ENCODE peak calls at places on chromosomes 5 and 9, in eight cellular contexts. One of them, this sample, is unnamed.

GRCh38 chr5:76305264-76305663 is 97.8 kb upstream of the IQGAP2 start:
- DNase-seq in HFFc6: no peak
- DNase-seq in bronchial epithelial cell: peak
- DNase-seq in iPS DF 6.9: no peak
- DNase-seq in pancreas: no peak
- DNase-seq in activated CD4-positive, alpha-beta memory T cell treated with anti-CD3 and anti-CD28 coated beads, Interleukin-2, amount 10 ng/mL, durations not matched to agents 7 days and 5 days: no peak
- DNase-seq in non-pigmented ciliary epithelial cell: no peak
- DNase-seq in NCI-H460: no peak
- DNase-seq in this sample: no peak

GRCh38 chr9:6667633-6668280 is 22.2 kb upstream of the GLDC start:
- DNase-seq in HFFc6: peak
- DNase-seq in bronchial epithelial cell: peak
- DNase-seq in iPS DF 6.9: no peak
- DNase-seq in pancreas: no peak
- DNase-seq in activated CD4-positive, alpha-beta memory T cell treated with anti-CD3 and anti-CD28 coated beads, Interleukin-2, amount 10 ng/mL, durations not matched to agents 7 days and 5 days: no peak
- DNase-seq in non-pigmented ciliary epithelial cell: no peak
- DNase-seq in NCI-H460: peak
- DNase-seq in this sample: peak

GRCh38 chr5:54713923-54714581 is 196.5 kb downstream of the SNX18 start:
- DNase-seq in HFFc6: peak
- DNase-seq in bronchial epithelial cell: no peak
- DNase-seq in iPS DF 6.9: no peak
- DNase-seq in pancreas: no peak
- DNase-seq in activated CD4-positive, alpha-beta memory T cell treated with anti-CD3 and anti-CD28 coated beads, Interleukin-2, amount 10 ng/mL, durations not matched to agents 7 days and 5 days: no peak
- DNase-seq in non-pigmented ciliary epithelial cell: no peak
- DNase-seq in NCI-H460: no peak
- DNase-seq in this sample: no peak

GRCh38 chr9:1042466-1042865 is 7.7 kb upstream of the DMRT2 start:
- DNase-seq in HFFc6: no peak
- DNase-seq in bronchial epithelial cell: no peak
- DNase-seq in iPS DF 6.9: no peak
- DNase-seq in pancreas: peak
- DNase-seq in activated CD4-positive, alpha-beta memory T cell treated with anti-CD3 and anti-CD28 coated beads, Interleukin-2, amount 10 ng/mL, durations not matched to agents 7 days and 5 days: peak
- DNase-seq in non-pigmented ciliary epithelial cell: no peak
- DNase-seq in NCI-H460: no peak
- DNase-seq in this sample: no peak

GRCh38 chr9:109751253-109751652 is 28.7 kb upstream of the PALM2AKAP2 start:
- DNase-seq in HFFc6: no peak
- DNase-seq in bronchial epithelial cell: no peak
- DNase-seq in iPS DF 6.9: no peak
- DNase-seq in pancreas: no peak
- DNase-seq in activated CD4-positive, alpha-beta memory T cell treated with anti-CD3 and anti-CD28 coated beads, Interleukin-2, amount 10 ng/mL, durations not matched to agents 7 days and 5 days: no peak
- DNase-seq in non-pigmented ciliary epithelial cell: no peak
- DNase-seq in NCI-H460: no peak
- DNase-seq in this sample: no peak

GRCh38 chr5:150558088-150558621 is 50.2 kb downstream of the NDST1 start:
- DNase-seq in HFFc6: no peak
- DNase-seq in bronchial epithelial cell: no peak
- DNase-seq in iPS DF 6.9: no peak
- DNase-seq in pancreas: no peak
- DNase-seq in activated CD4-positive, alpha-beta memory T cell treated with anti-CD3 and anti-CD28 coated beads, Interleukin-2, amount 10 ng/mL, durations not matched to agents 7 days and 5 days: no peak
- DNase-seq in non-pigmented ciliary epithelial cell: no peak
- DNase-seq in NCI-H460: no peak
- DNase-seq in this sample: no peak

GRCh38 chr5:157571357-157571827 is 4.2 kb downstream of the ADAM19 start:
- DNase-seq in HFFc6: peak
- DNase-seq in bronchial epithelial cell: no peak
- DNase-seq in iPS DF 6.9: no peak
- DNase-seq in pancreas: no peak
- DNase-seq in activated CD4-positive, alpha-beta memory T cell treated with anti-CD3 and anti-CD28 coated beads, Interleukin-2, amount 10 ng/mL, durations not matched to agents 7 days and 5 days: peak
- DNase-seq in non-pigmented ciliary epithelial cell: peak
- DNase-seq in NCI-H460: no peak
- DNase-seq in this sample: no peak

GRCh38 chr9:976258-976804 is at the start of gene DMRT3:
- DNase-seq in HFFc6: no peak
- DNase-seq in bronchial epithelial cell: no peak
- DNase-seq in iPS DF 6.9: no peak
- DNase-seq in pancreas: peak
- DNase-seq in activated CD4-positive, alpha-beta memory T cell treated with anti-CD3 and anti-CD28 coated beads, Interleukin-2, amount 10 ng/mL, durations not matched to agents 7 days and 5 days: no peak
- DNase-seq in non-pigmented ciliary epithelial cell: no peak
- DNase-seq in NCI-H460: no peak
- DNase-seq in this sample: no peak

GRCh38 chr5:159417170-159417569 is 86.9 kb upstream of the IL12B start:
- DNase-seq in HFFc6: no peak
- DNase-seq in bronchial epithelial cell: no peak
- DNase-seq in iPS DF 6.9: no peak
- DNase-seq in pancreas: no peak
- DNase-seq in activated CD4-positive, alpha-beta memory T cell treated with anti-CD3 and anti-CD28 coated beads, Interleukin-2, amount 10 ng/mL, durations not matched to agents 7 days and 5 days: no peak
- DNase-seq in non-pigmented ciliary epithelial cell: no peak
- DNase-seq in NCI-H460: no peak
- DNase-seq in this sample: no peak

GRCh38 chr5:26945881-26946280 is 92.5 kb downstream of the CDH9 start:
- DNase-seq in HFFc6: no peak
- DNase-seq in bronchial epithelial cell: peak
- DNase-seq in iPS DF 6.9: no peak
- DNase-seq in pancreas: no peak
- DNase-seq in activated CD4-positive, alpha-beta memory T cell treated with anti-CD3 and anti-CD28 coated beads, Interleukin-2, amount 10 ng/mL, durations not matched to agents 7 days and 5 days: no peak
- DNase-seq in non-pigmented ciliary epithelial cell: peak
- DNase-seq in NCI-H460: no peak
- DNase-seq in this sample: no peak

GRCh38 chr5:875931-876330 is 16.7 kb downstream of the BRD9 start:
- DNase-seq in HFFc6: no peak
- DNase-seq in bronchial epithelial cell: no peak
- DNase-seq in iPS DF 6.9: no peak
- DNase-seq in pancreas: peak
- DNase-seq in activated CD4-positive, alpha-beta memory T cell treated with anti-CD3 and anti-CD28 coated beads, Interleukin-2, amount 10 ng/mL, durations not matched to agents 7 days and 5 days: no peak
- DNase-seq in non-pigmented ciliary epithelial cell: no peak
- DNase-seq in NCI-H460: no peak
- DNase-seq in this sample: no peak

GRCh38 chr9:127971357-127972315 is 9.2 kb downstream of the EEIG1 start:
- DNase-seq in HFFc6: no peak
- DNase-seq in bronchial epithelial cell: no peak
- DNase-seq in iPS DF 6.9: no peak
- DNase-seq in pancreas: no peak
- DNase-seq in activated CD4-positive, alpha-beta memory T cell treated with anti-CD3 and anti-CD28 coated beads, Interleukin-2, amount 10 ng/mL, durations not matched to agents 7 days and 5 days: peak
- DNase-seq in non-pigmented ciliary epithelial cell: no peak
- DNase-seq in NCI-H460: no peak
- DNase-seq in this sample: no peak

GRCh38 chr9:127133739-127134167 is 11.3 kb upstream of the ANGPTL2 start:
- DNase-seq in HFFc6: peak
- DNase-seq in bronchial epithelial cell: peak
- DNase-seq in iPS DF 6.9: no peak
- DNase-seq in pancreas: no peak
- DNase-seq in activated CD4-positive, alpha-beta memory T cell treated with anti-CD3 and anti-CD28 coated beads, Interleukin-2, amount 10 ng/mL, durations not matched to agents 7 days and 5 days: no peak
- DNase-seq in non-pigmented ciliary epithelial cell: peak
- DNase-seq in NCI-H460: no peak
- DNase-seq in this sample: no peak

GRCh38 chr9:87084407-87084806 is 137.1 kb upstream of the GAS1 start:
- DNase-seq in HFFc6: no peak
- DNase-seq in bronchial epithelial cell: no peak
- DNase-seq in iPS DF 6.9: no peak
- DNase-seq in pancreas: no peak
- DNase-seq in activated CD4-positive, alpha-beta memory T cell treated with anti-CD3 and anti-CD28 coated beads, Interleukin-2, amount 10 ng/mL, durations not matched to agents 7 days and 5 days: no peak
- DNase-seq in non-pigmented ciliary epithelial cell: no peak
- DNase-seq in NCI-H460: no peak
- DNase-seq in this sample: no peak

GRCh38 chr9:137441289-137441934 is at the start of gene ENTPD8:
- DNase-seq in HFFc6: no peak
- DNase-seq in bronchial epithelial cell: no peak
- DNase-seq in iPS DF 6.9: peak
- DNase-seq in pancreas: peak
- DNase-seq in activated CD4-positive, alpha-beta memory T cell treated with anti-CD3 and anti-CD28 coated beads, Interleukin-2, amount 10 ng/mL, durations not matched to agents 7 days and 5 days: no peak
- DNase-seq in non-pigmented ciliary epithelial cell: no peak
- DNase-seq in NCI-H460: no peak
- DNase-seq in this sample: peak

GRCh38 chr9:133460405-133461175 is 812 bp downstream of the CACFD1 start:
- DNase-seq in HFFc6: peak
- DNase-seq in bronchial epithelial cell: peak
- DNase-seq in iPS DF 6.9: no peak
- DNase-seq in pancreas: peak
- DNase-seq in activated CD4-positive, alpha-beta memory T cell treated with anti-CD3 and anti-CD28 coated beads, Interleukin-2, amount 10 ng/mL, durations not matched to agents 7 days and 5 days: peak
- DNase-seq in non-pigmented ciliary epithelial cell: no peak
- DNase-seq in NCI-H460: no peak
- DNase-seq in this sample: peak

GRCh38 chr5:91477408-91477807 is 94.3 kb upstream of the ARRDC3 start:
- DNase-seq in HFFc6: no peak
- DNase-seq in bronchial epithelial cell: no peak
- DNase-seq in iPS DF 6.9: no peak
- DNase-seq in pancreas: no peak
- DNase-seq in activated CD4-positive, alpha-beta memory T cell treated with anti-CD3 and anti-CD28 coated beads, Interleukin-2, amount 10 ng/mL, durations not matched to agents 7 days and 5 days: no peak
- DNase-seq in non-pigmented ciliary epithelial cell: no peak
- DNase-seq in NCI-H460: no peak
- DNase-seq in this sample: no peak

GRCh38 chr5:156934450-156935211 is 28.4 kb downstream of the TIMD4 start:
- DNase-seq in HFFc6: no peak
- DNase-seq in bronchial epithelial cell: no peak
- DNase-seq in iPS DF 6.9: no peak
- DNase-seq in pancreas: no peak
- DNase-seq in activated CD4-positive, alpha-beta memory T cell treated with anti-CD3 and anti-CD28 coated beads, Interleukin-2, amount 10 ng/mL, durations not matched to agents 7 days and 5 days: peak
- DNase-seq in non-pigmented ciliary epithelial cell: no peak
- DNase-seq in NCI-H460: no peak
- DNase-seq in this sample: peak

GRCh38 chr5:177440211-177440989 is 6.2 kb upstream of the PRR7 start:
- DNase-seq in HFFc6: no peak
- DNase-seq in bronchial epithelial cell: no peak
- DNase-seq in iPS DF 6.9: no peak
- DNase-seq in pancreas: no peak
- DNase-seq in activated CD4-positive, alpha-beta memory T cell treated with anti-CD3 and anti-CD28 coated beads, Interleukin-2, amount 10 ng/mL, durations not matched to agents 7 days and 5 days: no peak
- DNase-seq in non-pigmented ciliary epithelial cell: no peak
- DNase-seq in NCI-H460: no peak
- DNase-seq in this sample: no peak

GRCh38 chr5:78554595-78554994 is 94.0 kb downstream of the LHFPL2 start:
- DNase-seq in HFFc6: no peak
- DNase-seq in bronchial epithelial cell: no peak
- DNase-seq in iPS DF 6.9: no peak
- DNase-seq in pancreas: no peak
- DNase-seq in activated CD4-positive, alpha-beta memory T cell treated with anti-CD3 and anti-CD28 coated beads, Interleukin-2, amount 10 ng/mL, durations not matched to agents 7 days and 5 days: no peak
- DNase-seq in non-pigmented ciliary epithelial cell: no peak
- DNase-seq in NCI-H460: no peak
- DNase-seq in this sample: no peak

GRCh38 chr9:95499847-95500246 is 16.9 kb downstream of the PTCH1 start:
- DNase-seq in HFFc6: no peak
- DNase-seq in bronchial epithelial cell: peak
- DNase-seq in iPS DF 6.9: no peak
- DNase-seq in pancreas: no peak
- DNase-seq in activated CD4-positive, alpha-beta memory T cell treated with anti-CD3 and anti-CD28 coated beads, Interleukin-2, amount 10 ng/mL, durations not matched to agents 7 days and 5 days: no peak
- DNase-seq in non-pigmented ciliary epithelial cell: no peak
- DNase-seq in NCI-H460: no peak
- DNase-seq in this sample: no peak

GRCh38 chr5:81234801-81235200 is 1.7 kb downstream of the CKMT2 start:
- DNase-seq in HFFc6: no peak
- DNase-seq in bronchial epithelial cell: no peak
- DNase-seq in iPS DF 6.9: no peak
- DNase-seq in pancreas: no peak
- DNase-seq in activated CD4-positive, alpha-beta memory T cell treated with anti-CD3 and anti-CD28 coated beads, Interleukin-2, amount 10 ng/mL, durations not matched to agents 7 days and 5 days: no peak
- DNase-seq in non-pigmented ciliary epithelial cell: no peak
- DNase-seq in NCI-H460: no peak
- DNase-seq in this sample: no peak

GRCh38 chr5:5298068-5298633 is 124.3 kb upstream of the ICE1 start:
- DNase-seq in HFFc6: no peak
- DNase-seq in bronchial epithelial cell: no peak
- DNase-seq in iPS DF 6.9: no peak
- DNase-seq in pancreas: no peak
- DNase-seq in activated CD4-positive, alpha-beta memory T cell treated with anti-CD3 and anti-CD28 coated beads, Interleukin-2, amount 10 ng/mL, durations not matched to agents 7 days and 5 days: no peak
- DNase-seq in non-pigmented ciliary epithelial cell: no peak
- DNase-seq in NCI-H460: no peak
- DNase-seq in this sample: no peak

GRCh38 chr5:61198606-61199005 is 36.3 kb upstream of the SMIM15 start:
- DNase-seq in HFFc6: no peak
- DNase-seq in bronchial epithelial cell: no peak
- DNase-seq in iPS DF 6.9: no peak
- DNase-seq in pancreas: no peak
- DNase-seq in activated CD4-positive, alpha-beta memory T cell treated with anti-CD3 and anti-CD28 coated beads, Interleukin-2, amount 10 ng/mL, durations not matched to agents 7 days and 5 days: no peak
- DNase-seq in non-pigmented ciliary epithelial cell: no peak
- DNase-seq in NCI-H460: no peak
- DNase-seq in this sample: no peak

GRCh38 chr9:69145148-69145547 is 28.9 kb upstream of the TJP2 start:
- DNase-seq in HFFc6: peak
- DNase-seq in bronchial epithelial cell: no peak
- DNase-seq in iPS DF 6.9: no peak
- DNase-seq in pancreas: no peak
- DNase-seq in activated CD4-positive, alpha-beta memory T cell treated with anti-CD3 and anti-CD28 coated beads, Interleukin-2, amount 10 ng/mL, durations not matched to agents 7 days and 5 days: no peak
- DNase-seq in non-pigmented ciliary epithelial cell: no peak
- DNase-seq in NCI-H460: no peak
- DNase-seq in this sample: no peak

GRCh38 chr5:178349147-178349527 is 116.5 kb upstream of the PHYKPL start:
- DNase-seq in HFFc6: no peak
- DNase-seq in bronchial epithelial cell: no peak
- DNase-seq in iPS DF 6.9: no peak
- DNase-seq in pancreas: peak
- DNase-seq in activated CD4-positive, alpha-beta memory T cell treated with anti-CD3 and anti-CD28 coated beads, Interleukin-2, amount 10 ng/mL, durations not matched to agents 7 days and 5 days: no peak
- DNase-seq in non-pigmented ciliary epithelial cell: no peak
- DNase-seq in NCI-H460: no peak
- DNase-seq in this sample: no peak

GRCh38 chr9:137435980-137436760 is 5.0 kb downstream of the ENTPD8 start:
- DNase-seq in HFFc6: peak
- DNase-seq in bronchial epithelial cell: peak
- DNase-seq in iPS DF 6.9: no peak
- DNase-seq in pancreas: peak
- DNase-seq in activated CD4-positive, alpha-beta memory T cell treated with anti-CD3 and anti-CD28 coated beads, Interleukin-2, amount 10 ng/mL, durations not matched to agents 7 days and 5 days: no peak
- DNase-seq in non-pigmented ciliary epithelial cell: peak
- DNase-seq in NCI-H460: peak
- DNase-seq in this sample: peak

GRCh38 chr5:78360674-78361225 is 333 bp downstream of the SCAMP1 start:
- DNase-seq in HFFc6: no peak
- DNase-seq in bronchial epithelial cell: no peak
- DNase-seq in iPS DF 6.9: no peak
- DNase-seq in pancreas: peak
- DNase-seq in activated CD4-positive, alpha-beta memory T cell treated with anti-CD3 and anti-CD28 coated beads, Interleukin-2, amount 10 ng/mL, durations not matched to agents 7 days and 5 days: peak
- DNase-seq in non-pigmented ciliary epithelial cell: no peak
- DNase-seq in NCI-H460: no peak
- DNase-seq in this sample: no peak

GRCh38 chr5:141846031-141846430 is 32.2 kb downstream of the PCDH1 start:
- DNase-seq in HFFc6: peak
- DNase-seq in bronchial epithelial cell: no peak
- DNase-seq in iPS DF 6.9: no peak
- DNase-seq in pancreas: no peak
- DNase-seq in activated CD4-positive, alpha-beta memory T cell treated with anti-CD3 and anti-CD28 coated beads, Interleukin-2, amount 10 ng/mL, durations not matched to agents 7 days and 5 days: no peak
- DNase-seq in non-pigmented ciliary epithelial cell: no peak
- DNase-seq in NCI-H460: no peak
- DNase-seq in this sample: no peak

GRCh38 chr5:6328173-6328572 is 50.2 kb downstream of the MED10 start:
- DNase-seq in HFFc6: no peak
- DNase-seq in bronchial epithelial cell: peak
- DNase-seq in iPS DF 6.9: peak
- DNase-seq in pancreas: no peak
- DNase-seq in activated CD4-positive, alpha-beta memory T cell treated with anti-CD3 and anti-CD28 coated beads, Interleukin-2, amount 10 ng/mL, durations not matched to agents 7 days and 5 days: peak
- DNase-seq in non-pigmented ciliary epithelial cell: no peak
- DNase-seq in NCI-H460: peak
- DNase-seq in this sample: peak

GRCh38 chr5:124193371-124193789 is 553.1 kb downstream of the ZNF608 start:
- DNase-seq in HFFc6: no peak
- DNase-seq in bronchial epithelial cell: peak
- DNase-seq in iPS DF 6.9: no peak
- DNase-seq in pancreas: no peak
- DNase-seq in activated CD4-positive, alpha-beta memory T cell treated with anti-CD3 and anti-CD28 coated beads, Interleukin-2, amount 10 ng/mL, durations not matched to agents 7 days and 5 days: no peak
- DNase-seq in non-pigmented ciliary epithelial cell: peak
- DNase-seq in NCI-H460: peak
- DNase-seq in this sample: no peak

GRCh38 chr5:64165500-64166200 is at the start of gene RNF180:
- DNase-seq in HFFc6: no peak
- DNase-seq in bronchial epithelial cell: peak
- DNase-seq in iPS DF 6.9: peak
- DNase-seq in pancreas: peak
- DNase-seq in activated CD4-positive, alpha-beta memory T cell treated with anti-CD3 and anti-CD28 coated beads, Interleukin-2, amount 10 ng/mL, durations not matched to agents 7 days and 5 days: no peak
- DNase-seq in non-pigmented ciliary epithelial cell: no peak
- DNase-seq in NCI-H460: no peak
- DNase-seq in this sample: peak

GRCh38 chr9:38380872-38381534 is 11.5 kb upstream of the ALDH1B1 start:
- DNase-seq in HFFc6: no peak
- DNase-seq in bronchial epithelial cell: no peak
- DNase-seq in iPS DF 6.9: no peak
- DNase-seq in pancreas: no peak
- DNase-seq in activated CD4-positive, alpha-beta memory T cell treated with anti-CD3 and anti-CD28 coated beads, Interleukin-2, amount 10 ng/mL, durations not matched to agents 7 days and 5 days: no peak
- DNase-seq in non-pigmented ciliary epithelial cell: no peak
- DNase-seq in NCI-H460: no peak
- DNase-seq in this sample: peak

GRCh38 chr5:102863058-102863457 is 108.0 kb downstream of the PAM start:
- DNase-seq in HFFc6: no peak
- DNase-seq in bronchial epithelial cell: no peak
- DNase-seq in iPS DF 6.9: no peak
- DNase-seq in pancreas: no peak
- DNase-seq in activated CD4-positive, alpha-beta memory T cell treated with anti-CD3 and anti-CD28 coated beads, Interleukin-2, amount 10 ng/mL, durations not matched to agents 7 days and 5 days: no peak
- DNase-seq in non-pigmented ciliary epithelial cell: no peak
- DNase-seq in NCI-H460: no peak
- DNase-seq in this sample: no peak